ENCODE peak calls at places on chromosomes 3 and 15, in ten cellular contexts. I is psoas muscle, P is progenitor cell of endocrine pancreas, W is choroid plexus epithelial cell, M is GM20000, G is astrocyte of the spinal cord, N is pancreas, V is left ventricle myocardium inferior, X is WTC11, L is foreskin fibroblast. O is an unnamed sample.

GRCh38 chr3:51792206-51792605 is 13.2 kb upstream of the IQCF6 start:
- DNase-seq in I (no peak), P (no peak), W (no peak), M (no peak), G (no peak), N (no peak), V (no peak), X (no peak), L (no peak), O (no peak)

GRCh38 chr3:173553635-173554280 is 156.2 kb downstream of the NLGN1 start:
- DNase-seq in I (no peak), P (no peak), W (peak), M (no peak), G (peak), N (no peak), V (no peak), X (no peak), L (peak), O (peak)

GRCh38 chr15:62845239-62846126 is 197.1 kb upstream of the TPM1 start:
- DNase-seq in I (no peak), P (no peak), W (peak), M (no peak), G (no peak), N (no peak), V (no peak), X (no peak), L (peak), O (no peak)

GRCh38 chr15:30921781-30922371 is 18.2 kb downstream of the FAN1 start:
- DNase-seq in I (peak), P (no peak), W (no peak), M (no peak), G (peak), N (no peak), V (peak), X (no peak), L (peak), O (no peak)

GRCh38 chr3:127444761-127445160 is 145.8 kb downstream of the TPRA1 start:
- DNase-seq in I (no peak), P (no peak), W (no peak), M (no peak), G (no peak), N (no peak), V (peak), X (no peak), L (no peak), O (no peak)

GRCh38 chr3:65262554-65262953 is 574.8 kb upstream of the ADAMTS9 start:
- DNase-seq in I (no peak), P (no peak), W (no peak), M (no peak), G (no peak), N (no peak), V (no peak), X (no peak), L (no peak), O (no peak)

GRCh38 chr3:145898487-145898886 is 262.5 kb downstream of the PLOD2 start:
- DNase-seq in I (no peak), P (no peak), W (peak), M (no peak), G (peak), N (no peak), V (no peak), X (no peak), L (peak), O (no peak)

GRCh38 chr15:99437315-99438221 is 128.2 kb upstream of the MEF2A start:
- DNase-seq in I (peak), P (peak), W (no peak), M (no peak), G (no peak), N (no peak), V (no peak), X (no peak), L (no peak), O (no peak)

GRCh38 chr3:14143826-14144225 is 19.0 kb downstream of the TMEM43 start:
- DNase-seq in I (no peak), P (no peak), W (peak), M (no peak), G (peak), N (no peak), V (no peak), X (no peak), L (peak), O (no peak)

GRCh38 chr15:50109086-50109987 is 9.7 kb downstream of the ATP8B4 start:
- DNase-seq in I (no peak), P (no peak), W (peak), M (no peak), G (peak), N (no peak), V (no peak), X (no peak), L (peak), O (no peak)

GRCh38 chr3:80060664-80061063 is 292.9 kb upstream of the ROBO1 start:
- DNase-seq in I (no peak), P (no peak), W (peak), M (no peak), G (peak), N (no peak), V (no peak), X (no peak), L (no peak), O (no peak)

GRCh38 chr3:125593991-125594574 is 1.2 kb downstream of the OSBPL11 start:
- DNase-seq in I (no peak), P (no peak), W (no peak), M (peak), G (no peak), N (no peak), V (no peak), X (no peak), L (peak), O (no peak)

GRCh38 chr15:34233614-34234013 is 8.8 kb downstream of the EMC4 start:
- DNase-seq in I (no peak), P (no peak), W (no peak), M (no peak), G (no peak), N (no peak), V (no peak), X (no peak), L (no peak), O (no peak)

GRCh38 chr3:78734048-78734637 is 1033.7 kb downstream of the ROBO1 start:
- DNase-seq in I (no peak), P (no peak), W (peak), M (no peak), G (peak), N (no peak), V (no peak), X (no peak), L (peak), O (no peak)

GRCh38 chr15:73685981-73686380 is 1.8 kb downstream of the CD276 start:
- DNase-seq in I (no peak), P (no peak), W (peak), M (no peak), G (no peak), N (no peak), V (no peak), X (no peak), L (no peak), O (no peak)

GRCh38 chr3:139292933-139293664 is 50.7 kb upstream of the MRPS22 start:
- DNase-seq in I (no peak), P (no peak), W (peak), M (no peak), G (no peak), N (no peak), V (no peak), X (no peak), L (peak), O (no peak)

GRCh38 chr3:182067423-182067822 is 355.7 kb downstream of the SOX2 start:
- DNase-seq in I (no peak), P (no peak), W (no peak), M (no peak), G (no peak), N (no peak), V (no peak), X (no peak), L (no peak), O (no peak)

GRCh38 chr3:83438177-83438576 is 1520.6 kb upstream of the CADM2 start:
- DNase-seq in I (no peak), P (no peak), W (peak), M (no peak), G (peak), N (no peak), V (no peak), X (no peak), L (peak), O (no peak)

GRCh38 chr15:58985443-58985842 is 2.0 kb upstream of the RNF111 start:
- DNase-seq in I (peak), P (no peak), W (peak), M (no peak), G (no peak), N (no peak), V (peak), X (peak), L (peak), O (no peak)

GRCh38 chr3:73513260-73513659 is 111.5 kb downstream of the PDZRN3 start:
- DNase-seq in I (no peak), P (peak), W (no peak), M (no peak), G (no peak), N (peak), V (no peak), X (no peak), L (no peak), O (no peak)

GRCh38 chr15:74040115-74040850 is 42.1 kb downstream of the GOLGA6A start:
- DNase-seq in I (peak), P (no peak), W (peak), M (no peak), G (peak), N (no peak), V (peak), X (no peak), L (peak), O (no peak)

GRCh38 chr15:40301467-40302179 is 6.1 kb downstream of the PLCB2 start:
- DNase-seq in I (no peak), P (no peak), W (no peak), M (no peak), G (no peak), N (no peak), V (no peak), X (peak), L (no peak), O (no peak)

GRCh38 chr15:68749365-68750141 is 71.1 kb downstream of the ANP32A start:
- DNase-seq in I (no peak), P (no peak), W (no peak), M (no peak), G (no peak), N (no peak), V (no peak), X (no peak), L (peak), O (no peak)

GRCh38 chr3:128217702-128218475 is 64.6 kb downstream of the EEFSEC start:
- DNase-seq in I (no peak), P (no peak), W (peak), M (peak), G (peak), N (no peak), V (no peak), X (no peak), L (no peak), O (no peak)

GRCh38 chr15:62089616-62090015 is 22.8 kb downstream of the C2CD4A start:
- DNase-seq in I (no peak), P (no peak), W (no peak), M (no peak), G (no peak), N (no peak), V (no peak), X (no peak), L (no peak), O (no peak)

GRCh38 chr15:92586383-92586910 is 69.1 kb downstream of the FAM174B start:
- DNase-seq in I (no peak), P (no peak), W (peak), M (no peak), G (no peak), N (no peak), V (no peak), X (no peak), L (no peak), O (no peak)

GRCh38 chr3:36743821-36744220 is 20.5 kb downstream of the DCLK3 start:
- DNase-seq in I (no peak), P (no peak), W (no peak), M (no peak), G (no peak), N (no peak), V (no peak), X (no peak), L (no peak), O (no peak)

GRCh38 chr3:61493339-61493738 is 68.0 kb upstream of the PTPRG start:
- DNase-seq in I (no peak), P (no peak), W (no peak), M (no peak), G (no peak), N (no peak), V (no peak), X (no peak), L (no peak), O (no peak)

GRCh38 chr3:99883138-99883461 is 65.4 kb downstream of the CMSS1 start:
- DNase-seq in I (no peak), P (no peak), W (no peak), M (no peak), G (no peak), N (no peak), V (no peak), X (no peak), L (no peak), O (no peak)

GRCh38 chr3:102544741-102545140 is 109.9 kb downstream of the ZPLD1 start:
- DNase-seq in I (no peak), P (no peak), W (no peak), M (no peak), G (no peak), N (no peak), V (no peak), X (no peak), L (no peak), O (no peak)

GRCh38 chr3:106333911-106334618 is 465.3 kb upstream of the CBLB start:
- DNase-seq in I (no peak), P (no peak), W (peak), M (no peak), G (peak), N (no peak), V (no peak), X (no peak), L (peak), O (no peak)

GRCh38 chr3:10932596-10932995 is 60.0 kb upstream of the SLC6A1 start:
- DNase-seq in I (no peak), P (no peak), W (no peak), M (no peak), G (no peak), N (no peak), V (no peak), X (no peak), L (no peak), O (no peak)

GRCh38 chr3:72698154-72698917 is 149.9 kb downstream of the SHQ1 start:
- DNase-seq in I (no peak), P (no peak), W (peak), M (no peak), G (peak), N (no peak), V (no peak), X (peak), L (no peak), O (no peak)

GRCh38 chr3:48122504-48122903 is 65.7 kb downstream of the CDC25A start:
- DNase-seq in I (no peak), P (no peak), W (no peak), M (no peak), G (no peak), N (no peak), V (no peak), X (no peak), L (no peak), O (no peak)

GRCh38 chr3:53803816-53804545 is 42.2 kb downstream of the CHDH start:
- DNase-seq in I (no peak), P (no peak), W (peak), M (no peak), G (no peak), N (no peak), V (no peak), X (no peak), L (peak), O (no peak)

GRCh38 chr3:49803464-49804140 is 541 bp downstream of the INKA1 start:
- DNase-seq in I (no peak), P (no peak), W (peak), M (peak), G (no peak), N (peak), V (no peak), X (peak), L (peak), O (peak)
- TF ChIP-seq CTCF in I (no peak), P (no peak), W (no peak), M (no peak), G (no peak), N (no peak), V (peak), X (no peak), L (no peak), O (no peak)

GRCh38 chr15:72341361-72341760 is 21.4 kb upstream of the CELF6 start:
- DNase-seq in I (no peak), P (no peak), W (no peak), M (no peak), G (no peak), N (no peak), V (no peak), X (peak), L (no peak), O (peak)
- TF ChIP-seq CTCF in I (no peak), P (peak), W (peak), M (no peak), G (peak), N (no peak), V (peak), X (peak), L (peak), O (peak)

DNA sequence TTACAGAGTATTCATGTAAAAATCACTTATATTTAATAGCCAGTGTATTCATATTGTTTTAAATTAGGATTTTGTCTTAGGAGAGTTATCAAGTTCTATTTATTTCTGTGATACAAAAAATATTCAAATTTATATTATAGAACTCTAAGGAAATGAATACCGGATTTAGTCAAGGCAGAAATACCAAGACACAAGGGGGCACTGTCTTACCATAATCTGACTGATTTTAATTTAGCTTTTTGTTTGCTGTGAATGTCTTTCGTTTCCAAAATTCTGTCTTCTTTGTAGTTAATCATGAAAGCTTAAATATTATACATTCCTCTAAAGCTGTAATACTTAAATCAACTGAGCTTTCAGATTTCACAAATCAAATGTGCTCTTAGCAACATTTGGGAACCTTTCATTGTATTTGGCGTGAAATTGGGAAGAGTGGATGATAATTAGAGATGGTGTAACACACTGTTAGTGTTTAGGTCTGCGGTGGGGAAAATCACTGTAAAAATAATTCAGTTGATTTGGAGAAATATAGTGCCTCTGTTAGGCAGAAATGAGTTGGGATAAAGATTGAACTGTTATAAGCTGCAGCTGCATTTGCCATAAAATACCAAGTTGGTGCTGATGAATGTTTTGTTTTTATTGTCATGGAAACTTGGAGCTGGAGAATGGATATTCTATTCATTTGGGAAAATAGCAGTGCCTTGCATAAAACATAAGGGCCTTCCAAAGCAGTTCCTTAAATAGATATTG is 228.1 kb downstream of the TCF12 start:
- DNase-seq in I (no peak), P (no peak), W (peak), M (peak), G (peak), N (no peak), V (no peak), X (no peak), L (peak), O (no peak)
- TF ChIP-seq CTCF in I (peak), P (peak), W (peak), M (peak), G (peak), N (no peak), V (peak), X (peak), L (peak), O (peak)

GRCh38 chr3:151460774-151461450 is at the start of gene IGSF10:
- DNase-seq in I (no peak), P (no peak), W (no peak), M (no peak), G (no peak), N (peak), V (peak), X (peak), L (peak), O (peak)

GRCh38 chr3:151459360-151459759 is 1.5 kb downstream of the IGSF10 start:
- DNase-seq in I (no peak), P (no peak), W (no peak), M (no peak), G (no peak), N (no peak), V (no peak), X (no peak), L (peak), O (no peak)

GRCh38 chr3:151456065-151456464 is 4.8 kb downstream of the IGSF10 start:
- DNase-seq in I (no peak), P (no peak), W (no peak), M (no peak), G (no peak), N (no peak), V (no peak), X (no peak), L (no peak), O (no peak)

GRCh38 chr3:151462278-151462779 is 1.5 kb upstream of the IGSF10 start:
- DNase-seq in I (no peak), P (no peak), W (no peak), M (no peak), G (no peak), N (no peak), V (no peak), X (no peak), L (no peak), O (no peak)

GRCh38 chr3:151460240-151460639 is 621 bp downstream of the IGSF10 start:
- DNase-seq in I (no peak), P (no peak), W (peak), M (no peak), G (peak), N (no peak), V (no peak), X (no peak), L (peak), O (no peak)
- TF ChIP-seq CTCF in I (no peak), P (no peak), W (no peak), M (no peak), G (no peak), N (no peak), V (no peak), X (no peak), L (no peak), O (no peak)

GRCh38 chr3:157132341-157132740 is 27.6 kb downstream of the CCNL1 start:
- DNase-seq in I (no peak), P (no peak), W (no peak), M (no peak), G (no peak), N (no peak), V (no peak), X (no peak), L (no peak), O (no peak)
- TF ChIP-seq CTCF in I (no peak), P (no peak), W (peak), M (no peak), G (no peak), N (no peak), V (no peak), X (no peak), L (no peak), O (no peak)

DNA sequence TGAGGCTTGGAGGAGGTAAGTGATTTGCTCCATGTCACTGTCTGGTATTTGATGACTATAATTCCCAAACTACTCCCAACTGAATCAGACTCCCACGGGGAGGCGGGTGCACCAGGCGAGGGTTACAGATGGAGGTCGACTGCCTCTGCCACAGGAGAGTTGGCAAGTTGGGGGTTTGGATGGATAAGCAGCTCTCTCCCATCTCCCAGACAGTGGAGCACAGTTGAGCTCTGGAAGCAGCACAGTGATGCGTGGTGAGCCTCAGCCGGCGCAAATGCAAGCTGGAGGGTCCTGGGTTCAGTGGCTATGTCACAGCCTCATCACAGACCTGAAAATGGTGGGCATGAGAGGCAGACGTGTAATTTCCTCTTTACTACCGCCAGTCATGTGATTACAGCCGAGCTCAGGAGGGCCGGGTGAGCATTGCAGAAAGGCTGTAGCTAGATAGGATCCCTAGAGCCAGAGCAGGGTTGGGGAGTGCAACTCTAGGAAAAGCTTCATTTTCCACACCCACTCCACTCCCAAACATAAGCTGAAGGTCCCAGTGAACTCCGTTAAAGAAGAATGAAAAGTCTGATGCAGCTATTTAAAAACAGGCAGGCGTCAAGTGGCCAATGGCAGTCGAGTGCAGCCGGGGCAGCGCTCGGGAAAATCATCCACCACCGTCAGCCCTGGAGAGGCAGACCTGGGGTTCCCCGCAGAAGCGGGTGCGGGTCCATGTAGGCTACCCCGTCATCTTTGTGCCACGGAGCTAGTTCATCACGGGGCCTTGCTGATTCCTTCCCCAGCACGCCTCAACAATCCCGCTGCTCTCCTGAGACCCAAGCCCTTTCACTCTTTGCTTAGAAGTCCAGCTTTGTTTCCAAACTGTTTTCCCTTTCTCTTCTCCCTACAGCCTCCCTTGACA is 33.3 kb upstream of the VPS8 start:
- DNase-seq in I (no peak), P (no peak), W (no peak), M (no peak), G (no peak), N (no peak), V (no peak), X (no peak), L (no peak), O (no peak)
- TF ChIP-seq CTCF in I (no peak), P (no peak), W (no peak), M (no peak), G (no peak), N (no peak), V (no peak), X (no peak), L (no peak), O (no peak)

O was measured in endothelial cell.